ENCODE peak calls at places on chromosome 19, in seven cellular contexts. P is right atrium auricular region; J is mucosa of descending colon; H is lung; E is CD4-positive, alpha-beta memory T cell; B is mesendoderm; W is brain microvascular endothelial cell. C is an unnamed sample.

GRCh38 chr19:39308531-39309304 is 11.9 kb downstream of the LRFN1 start:
- DNase-seq in P (no peak), J (no peak), H (no peak), E (no peak), B (peak; percentile 85), W (no peak), C (no peak)

GRCh38 chr19:12314553-12314952 is 18.9 kb downstream of the ZNF563 start:
- DNase-seq in P (no peak), J (no peak), H (no peak), E (no peak), B (no peak), W (no peak), C (no peak)

GRCh38 chr19:13984875-13985741 is 21.0 kb downstream of the RFX1 start:
- DNase-seq in P (no peak), J (no peak), H (peak; percentile 87), E (no peak), B (no peak), W (no peak), C (no peak)

GRCh38 chr19:49119411-49120324 is at the start of gene PPFIA3:
- DNase-seq in P (peak; percentile 71), J (peak; percentile 78), H (no peak), E (no peak), B (peak; percentile 57), W (peak; percentile 38), C (peak; percentile 25)

GRCh38 chr19:33241530-33242101 is 16.0 kb upstream of the SLC7A10 start:
- DNase-seq in P (no peak), J (peak; percentile 53), H (no peak), E (no peak), B (peak; percentile 11), W (no peak), C (no peak)

GRCh38 chr19:30719991-30720329 is 347.8 kb downstream of the ZNF536 start:
- DNase-seq in P (no peak), J (no peak), H (no peak), E (no peak), B (peak; percentile 78), W (no peak), C (no peak)

GRCh38 chr19:8973501-8974091 is 36.6 kb downstream of the MUC16 start:
- DNase-seq in P (no peak), J (no peak), H (no peak), E (no peak), B (peak; percentile 40), W (peak; percentile 2), C (no peak)

GRCh38 chr19:37007587-37008220 is 70.5 kb upstream of the ZNF420 start:
- DNase-seq in P (peak; percentile 65), J (peak; percentile 60), H (peak; percentile 41), E (peak; percentile 38), B (no peak), W (peak; percentile 40), C (peak; percentile 37)

GRCh38 chr19:33688657-33688992 is 66.9 kb downstream of the CHST8 start:
- DNase-seq in P (no peak), J (no peak), H (no peak), E (no peak), B (no peak), W (no peak), C (no peak)

DNA sequence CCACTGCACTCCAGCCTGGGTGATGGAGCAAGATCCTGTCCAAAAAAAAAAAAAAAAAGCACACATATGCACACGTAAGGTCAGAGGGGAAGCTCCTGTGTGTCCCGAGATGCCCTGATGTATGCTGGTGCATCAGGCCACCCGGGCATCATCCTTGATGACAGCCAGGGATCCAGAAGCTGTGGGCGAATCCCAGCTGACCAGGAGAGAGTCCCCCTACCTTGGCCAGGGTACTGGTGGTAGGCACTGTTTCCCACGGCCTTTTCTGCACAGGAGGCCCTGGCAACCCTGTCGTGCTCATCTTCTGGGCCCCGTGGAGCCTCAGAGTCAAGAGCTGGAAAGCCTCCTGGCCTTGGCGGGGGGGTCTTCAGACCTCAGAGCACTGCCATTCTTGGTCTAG is 14.0 kb downstream of the MYDGF start:
- DNase-seq in P (no peak), J (no peak), H (no peak), E (no peak), B (no peak), W (no peak), C (no peak)
- H3K36me3 ChIP-seq in P (peaks cover 46% of the 10 kb centered on the region), J (no peaks in the 10 kb centered on the region), H (peaks cover 56% of the 10 kb centered on the region), E (peaks cover 24% of the 10 kb centered on the region), B (peaks cover 11% of the 10 kb centered on the region), W (peaks cover 68% of the 10 kb centered on the region), C (peaks cover 12% of the 10 kb centered on the region)

GRCh38 chr19:2608602-2608922 is 93.9 kb downstream of the GNG7 start:
- DNase-seq in P (no peak), J (no peak), H (no peak), E (no peak), B (no peak), W (no peak), C (no peak)
- H3K36me3 ChIP-seq in P (no peaks in the 10 kb centered on the region), J (no peaks in the 10 kb centered on the region), H (no peaks in the 10 kb centered on the region), E (no peaks in the 10 kb centered on the region), B (no peaks in the 10 kb centered on the region), W (no peaks in the 10 kb centered on the region), C (no peaks in the 10 kb centered on the region)

DNA sequence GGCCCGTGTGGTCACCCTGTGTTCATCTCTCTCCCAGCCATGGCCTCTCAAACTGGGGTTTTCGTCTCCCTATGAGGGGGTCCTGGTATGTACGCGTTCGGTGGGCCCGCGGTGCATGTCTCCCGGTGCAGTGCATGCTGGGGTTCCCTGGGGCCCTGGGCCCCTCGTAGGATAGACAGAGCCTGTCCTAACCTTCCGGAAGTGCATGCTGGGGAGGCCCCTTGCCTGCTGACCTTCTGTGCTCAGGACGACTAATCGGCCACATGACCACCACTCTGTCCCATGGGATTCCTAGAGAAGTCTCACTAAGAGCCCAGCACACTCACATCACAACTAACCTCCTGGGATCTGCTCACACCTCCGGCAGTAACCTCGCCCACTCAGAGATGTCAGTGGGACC is 4.9 kb upstream of the USE1 start:
- DNase-seq in P (no peak), J (no peak), H (no peak), E (no peak), B (no peak), W (no peak), C (no peak)
- H3K36me3 ChIP-seq in P (peaks cover 37% of the 10 kb centered on the region), J (no peaks in the 10 kb centered on the region), H (peaks cover 65% of the 10 kb centered on the region), E (peaks cover 10% of the 10 kb centered on the region), B (no peaks in the 10 kb centered on the region), W (peaks cover 57% of the 10 kb centered on the region), C (peaks cover 17% of the 10 kb centered on the region)

GRCh38 chr19:19711306-19711933 is 21.5 kb downstream of the ZNF14 start:
- DNase-seq in P (no peak), J (no peak), H (no peak), E (no peak), B (peak; percentile 19), W (no peak), C (no peak)
- H3K36me3 ChIP-seq in P (peaks cover 44% of the 10 kb centered on the region), J (peaks cover 16% of the 10 kb centered on the region), H (peaks cover 16% of the 10 kb centered on the region), E (peaks cover 42% of the 10 kb centered on the region), B (peaks cover 6% of the 10 kb centered on the region), W (peaks cover 24% of the 10 kb centered on the region), C (peaks cover 21% of the 10 kb centered on the region)

DNA sequence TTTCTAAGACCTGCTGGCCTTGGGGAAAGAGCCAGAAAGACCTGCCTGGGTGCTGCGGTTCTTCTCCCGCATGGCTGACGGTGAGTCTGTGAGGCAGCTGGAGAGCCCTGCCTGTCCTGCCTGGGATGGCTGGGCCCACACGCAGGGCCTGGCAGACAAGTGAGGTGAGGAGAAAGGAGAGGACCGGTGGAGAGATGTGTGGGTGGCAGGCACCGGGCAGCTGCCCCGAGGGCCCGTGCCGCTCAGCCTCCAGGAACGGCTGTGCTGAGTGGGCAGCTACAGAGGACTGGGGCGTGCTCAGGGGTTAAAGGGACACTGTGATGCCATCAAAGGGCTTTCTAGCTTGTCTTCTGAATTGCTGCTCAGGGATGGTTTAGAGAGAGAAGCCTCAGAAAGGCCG is 53.8 kb downstream of the MLLT1 start:
- DNase-seq in P (no peak), J (no peak), H (no peak), E (no peak), B (no peak), W (no peak), C (no peak)
- H3K36me3 ChIP-seq in P (peaks cover 41% of the 10 kb centered on the region), J (no peaks in the 10 kb centered on the region), H (peaks cover 56% of the 10 kb centered on the region), E (peaks cover 10% of the 10 kb centered on the region), B (peaks cover 4% of the 10 kb centered on the region), W (peaks cover 28% of the 10 kb centered on the region), C (no peaks in the 10 kb centered on the region)

GRCh38 chr19:1580382-1580781 is 12.3 kb upstream of the MEX3D start:
- DNase-seq in P (no peak), J (no peak), H (no peak), E (no peak), B (no peak), W (no peak), C (no peak)
- H3K36me3 ChIP-seq in P (peaks cover 58% of the 10 kb centered on the region), J (no peaks in the 10 kb centered on the region), H (peaks cover 70% of the 10 kb centered on the region), E (peaks cover 15% of the 10 kb centered on the region), B (peaks cover 7% of the 10 kb centered on the region), W (peaks cover 49% of the 10 kb centered on the region), C (peaks cover 8% of the 10 kb centered on the region)

GRCh38 chr19:45847661-45848060 is 15.3 kb downstream of the SYMPK start:
- DNase-seq in P (no peak), J (peak; percentile 7), H (no peak), E (no peak), B (no peak), W (no peak), C (no peak)

GRCh38 chr19:45852941-45853340 is 10.0 kb downstream of the SYMPK start:
- DNase-seq in P (no peak), J (peak; percentile 11), H (peak; percentile 89), E (no peak), B (no peak), W (no peak), C (no peak)

GRCh38 chr19:45854167-45854778 is 8.7 kb downstream of the SYMPK start:
- DNase-seq in P (no peak), J (peak; percentile 12), H (no peak), E (no peak), B (no peak), W (no peak), C (no peak)

GRCh38 chr19:45852145-45852750 is 10.7 kb downstream of the SYMPK start:
- DNase-seq in P (no peak), J (no peak), H (no peak), E (no peak), B (peak; percentile 27), W (peak; percentile 39), C (peak; percentile 27)

DNA sequence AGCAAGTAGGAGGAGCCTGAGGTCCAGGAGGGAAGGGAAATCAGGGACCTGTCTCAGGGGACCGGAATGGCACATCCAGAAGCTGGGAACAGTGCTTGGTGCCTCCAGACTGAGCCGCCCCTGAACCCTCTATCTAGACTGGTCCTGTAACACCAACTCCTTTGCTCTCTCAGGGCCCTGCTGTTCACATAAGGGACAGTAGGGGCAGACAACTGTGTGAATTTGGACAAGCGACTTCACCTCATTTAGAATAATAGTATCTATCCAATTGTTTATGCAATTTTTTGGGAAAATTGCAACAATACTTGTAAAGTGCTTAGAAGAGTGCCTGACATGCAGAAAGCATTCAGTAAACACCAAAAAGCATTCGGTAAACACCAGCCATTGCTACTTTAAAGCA is 14.0 kb downstream of the SYMPK start:
- DNase-seq in P (no peak), J (no peak), H (no peak), E (no peak), B (peak; percentile 26), W (no peak), C (no peak)
- H3K36me3 ChIP-seq in P (peaks cover 83% of the 10 kb centered on the region), J (no peaks in the 10 kb centered on the region), H (peaks cover 46% of the 10 kb centered on the region), E (peaks cover 74% of the 10 kb centered on the region), B (peaks cover 24% of the 10 kb centered on the region), W (peaks cover 87% of the 10 kb centered on the region), C (peaks cover 46% of the 10 kb centered on the region)

DNA sequence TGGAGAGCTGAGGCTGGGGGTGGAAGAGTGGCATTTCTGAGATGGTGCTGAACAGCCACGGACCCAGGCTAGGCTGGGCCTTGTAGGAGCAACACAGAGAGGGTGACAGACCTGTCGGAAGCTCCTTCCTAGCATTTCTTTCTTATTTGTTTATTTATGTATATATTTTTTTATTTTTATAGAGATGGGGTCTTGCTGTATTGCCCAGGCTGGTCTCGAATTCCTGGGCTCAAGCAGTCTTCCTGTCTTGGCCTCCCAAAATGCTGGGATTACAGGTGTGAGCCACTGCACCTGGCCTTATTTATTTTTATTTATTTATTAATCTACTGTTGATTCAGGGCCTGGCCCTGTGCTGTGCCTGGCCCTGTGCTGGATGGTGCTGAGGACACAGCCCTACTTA is 6.5 kb downstream of the CIC start:
- DNase-seq in P (no peak), J (no peak), H (no peak), E (no peak), B (no peak), W (no peak), C (no peak)
- H3K36me3 ChIP-seq in P (peaks cover 35% of the 10 kb centered on the region), J (no peaks in the 10 kb centered on the region), H (peaks cover 34% of the 10 kb centered on the region), E (peaks cover 13% of the 10 kb centered on the region), B (peaks cover 2% of the 10 kb centered on the region), W (peaks cover 36% of the 10 kb centered on the region), C (peaks cover 6% of the 10 kb centered on the region)

C was measured in astrocyte.